ENCODE peak calls at places on chromosomes 1 and 21, in eight cellular contexts. B is Peyer's patch, C is K562, O is psoas muscle, M is lung, E is lower leg skin, Q is brain microvascular endothelial cell, R is heart left ventricle. U is an unnamed sample.

GRCh38 chr1:33025180-33025569 is 11.5 kb downstream of the AK2 start:
- DNase-seq in C (no peak), Q (no peak), M (no peak), E (no peak), O (no peak), B (no peak), R (no peak), U (no peak)

GRCh38 chr21:35197191-35197590 is 148.1 kb upstream of the RUNX1 start:
- DNase-seq in C (no peak), R (no peak), B (no peak), O (no peak), M (no peak), E (no peak), Q (no peak), U (no peak)

GRCh38 chr1:26161408-26162219 is 2.7 kb downstream of the FAM110D start:
- DNase-seq in M (peak; percentile 41), C (peak; percentile 93), R (peak; percentile 84), O (peak; percentile 69), Q (no peak), E (no peak), B (no peak), U (no peak)

GRCh38 chr1:160371691-160372208 is 4.9 kb downstream of the NHLH1 start:
- DNase-seq in R (no peak), Q (no peak), O (no peak), B (no peak), M (no peak), E (no peak), C (no peak), U (no peak)

GRCh38 chr1:88683516-88683847 is 591 bp upstream of the PKN2 start:
- DNase-seq in B (peak; percentile 71), C (no peak), R (peak; percentile 57), Q (peak; percentile 27), E (peak; percentile 87), M (peak; percentile 65), O (peak; percentile 42), U (peak; percentile 65)

GRCh38 chr1:44884746-44885145 is 41.7 kb upstream of the PTCH2 start:
- DNase-seq in B (no peak), O (no peak), E (no peak), R (peak; percentile 49), M (no peak), Q (no peak), C (no peak), U (no peak)

GRCh38 chr1:246447501-246447900 is 59.6 kb downstream of the SMYD3 start:
- DNase-seq in M (no peak), R (no peak), E (no peak), B (no peak), O (no peak), Q (no peak), C (no peak), U (no peak)

GRCh38 chr1:41493117-41493536 is 8.6 kb upstream of the EDN2 start:
- DNase-seq in O (peak; percentile 16), Q (peak; percentile 91), R (no peak), C (peak; percentile 80), M (no peak), E (no peak), B (no peak), U (no peak)

GRCh38 chr1:158147396-158148353 is 33.0 kb upstream of the CD1D start:
- DNase-seq in C (no peak), Q (no peak), R (no peak), E (no peak), O (no peak), M (no peak), B (no peak), U (no peak)

GRCh38 chr1:78715181-78715661 is 65.6 kb downstream of the IFI44 start:
- DNase-seq in R (no peak), M (no peak), C (no peak), E (no peak), B (no peak), Q (peak; percentile 66), O (no peak), U (no peak)

GRCh38 chr1:183645453-183646024 is 7.6 kb downstream of the APOBEC4 start:
- DNase-seq in R (no peak), O (no peak), B (no peak), C (no peak), M (no peak), E (no peak), Q (no peak), U (no peak)

GRCh38 chr21:34009193-34009592 is 64.2 kb upstream of the MRPS6 start:
- DNase-seq in R (no peak), E (no peak), M (no peak), Q (no peak), O (no peak), B (no peak), C (no peak), U (no peak)

DNA sequence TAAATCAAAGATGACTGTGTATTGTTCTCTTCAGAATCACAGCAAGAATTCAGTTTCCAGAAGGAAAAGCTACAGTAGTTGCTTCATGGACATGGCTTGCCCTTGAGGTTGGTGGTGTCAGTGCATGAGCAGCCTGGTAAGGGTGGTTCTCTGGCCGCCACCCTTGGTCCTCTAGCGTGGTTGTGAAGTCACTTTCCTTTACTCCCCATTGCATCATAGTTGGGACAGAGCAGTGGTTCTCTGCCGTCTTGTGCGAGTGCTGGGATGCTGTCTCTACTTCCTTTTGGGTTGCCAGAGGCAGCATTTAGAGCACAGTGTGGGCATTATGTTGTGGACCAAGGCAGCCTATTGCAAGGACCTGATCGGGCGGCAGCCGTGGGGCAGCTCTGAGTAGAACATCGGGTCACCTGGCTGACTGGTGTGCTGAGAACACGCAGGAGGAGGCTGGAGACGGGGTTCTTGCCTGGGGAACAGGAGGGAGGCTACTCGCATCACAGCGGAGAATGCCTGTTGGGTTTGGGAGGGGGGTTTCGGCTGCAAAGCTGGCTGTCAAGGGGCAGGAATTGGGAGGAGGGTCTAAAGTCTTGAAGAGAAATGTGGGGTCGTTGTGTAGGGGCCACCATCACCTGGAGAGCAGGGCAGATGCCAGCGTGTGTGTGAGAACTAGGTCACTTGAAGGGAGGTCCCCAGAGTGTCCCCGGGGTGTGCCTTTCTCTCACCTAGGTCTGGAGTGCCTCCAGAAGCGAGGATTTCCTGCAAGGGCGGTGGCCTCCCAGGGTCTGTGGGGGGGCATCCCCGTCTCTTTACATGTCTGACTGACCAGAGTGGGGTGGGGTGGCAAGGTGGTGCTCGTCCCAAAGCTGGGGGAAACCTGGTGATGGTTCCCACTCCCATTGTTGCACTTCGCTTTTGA is 6.3 kb downstream of the ARF1 start:
- DNase-seq in O (peak; percentile 31), E (no peak), Q (no peak), C (no peak), R (no peak), M (no peak), B (peak; percentile 45), U (no peak)
- H3K4me3 ChIP-seq in O (peak overlapping the region; percentile 28), E (no peak overlapping the region), Q (no peak overlapping the region), C (no peak overlapping the region), R (no peak overlapping the region), M (no peak overlapping the region), B (no peak overlapping the region), U (no peak overlapping the region)

DNA sequence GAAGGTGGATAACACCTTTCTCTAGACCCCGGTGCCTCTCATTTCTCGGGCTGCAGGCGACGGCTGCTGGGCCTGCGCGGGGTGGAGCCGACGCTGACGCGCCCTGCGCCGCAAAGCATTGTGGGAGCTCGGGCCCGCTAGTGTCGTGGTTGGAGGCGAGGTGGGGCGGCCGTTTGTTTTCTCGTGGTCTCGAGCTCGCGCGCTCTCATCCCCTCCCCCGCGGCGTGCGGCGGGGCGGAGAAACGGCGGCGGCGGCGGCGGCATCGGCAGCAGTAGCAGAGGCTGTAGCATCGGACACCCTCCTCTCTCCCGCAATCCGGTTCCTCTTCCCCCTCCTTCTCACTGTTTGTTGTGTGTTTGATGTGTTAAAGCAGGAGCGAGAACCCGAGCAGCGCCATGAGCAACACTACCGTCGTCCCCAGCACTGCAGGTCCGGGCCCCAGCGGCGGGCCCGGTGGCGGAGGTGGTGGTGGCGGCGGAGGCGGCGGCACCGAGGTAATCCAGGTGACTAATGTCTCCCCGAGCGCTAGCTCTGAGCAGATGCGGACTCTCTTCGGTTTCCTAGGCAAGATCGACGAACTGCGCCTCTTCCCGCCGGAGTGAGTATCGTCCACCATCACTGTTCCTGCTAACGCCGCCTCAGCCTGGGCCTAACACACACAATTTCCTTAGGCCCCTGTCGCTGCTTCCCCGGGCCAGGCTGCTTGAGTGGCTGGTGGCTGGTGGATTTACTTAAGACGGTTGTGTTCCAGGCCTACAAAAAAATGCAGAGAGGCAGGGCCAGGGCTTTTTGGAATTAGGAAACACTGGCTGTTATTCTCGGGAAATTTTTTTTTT is at the start of gene SRSF11:
- DNase-seq in C (peak; percentile 88), B (peak; percentile 98), O (peak; percentile 98), R (peak; percentile 97), M (peak; percentile 96), Q (peak; percentile 94), E (peak; percentile 99), U (peak; percentile 97)
- TF ChIP-seq CTCF in C (peak; percentile 10), B (no peak), O (peak; percentile 10), R (peak; percentile 14), M (no peak), Q (no peak), E (no peak), U (no peak)

GRCh38 chr1:110344152-110344551 is 5.0 kb downstream of the RBM15 start:
- DNase-seq in C (no peak), E (no peak), B (no peak), Q (no peak), R (no peak), M (no peak), O (no peak), U (no peak)
- H3K4me3 ChIP-seq in C (peak overlapping the region; percentile 82), E (no peak overlapping the region), B (no peak overlapping the region), Q (no peak overlapping the region), R (no peak overlapping the region), M (no peak overlapping the region), O (peak overlapping the region; percentile 93), U (peak overlapping the region; percentile 51)

GRCh38 chr1:224183591-224184312 is 712 bp downstream of the DEGS1 start:
- DNase-seq in B (peak; percentile 76), C (peak; percentile 87), R (peak; percentile 69), O (peak; percentile 65), Q (peak; percentile 43), E (peak; percentile 90), M (peak; percentile 59), U (peak; percentile 80)

GRCh38 chr1:224182057-224182865 is 779 bp upstream of the DEGS1 start:
- DNase-seq in R (no peak), E (peak; percentile 80), M (no peak), Q (no peak), O (no peak), C (no peak), B (peak; percentile 71), U (peak; percentile 90)

GRCh38 chr1:224181453-224181810 is 1.6 kb upstream of the DEGS1 start:
- DNase-seq in B (no peak), R (no peak), E (peak; percentile 20), M (no peak), Q (no peak), O (no peak), C (no peak), U (no peak)

GRCh38 chr1:224180783-224181452 is 2.1 kb upstream of the DEGS1 start:
- DNase-seq in B (no peak), R (no peak), C (no peak), Q (no peak), O (no peak), M (no peak), E (peak; percentile 81), U (no peak)

DNA sequence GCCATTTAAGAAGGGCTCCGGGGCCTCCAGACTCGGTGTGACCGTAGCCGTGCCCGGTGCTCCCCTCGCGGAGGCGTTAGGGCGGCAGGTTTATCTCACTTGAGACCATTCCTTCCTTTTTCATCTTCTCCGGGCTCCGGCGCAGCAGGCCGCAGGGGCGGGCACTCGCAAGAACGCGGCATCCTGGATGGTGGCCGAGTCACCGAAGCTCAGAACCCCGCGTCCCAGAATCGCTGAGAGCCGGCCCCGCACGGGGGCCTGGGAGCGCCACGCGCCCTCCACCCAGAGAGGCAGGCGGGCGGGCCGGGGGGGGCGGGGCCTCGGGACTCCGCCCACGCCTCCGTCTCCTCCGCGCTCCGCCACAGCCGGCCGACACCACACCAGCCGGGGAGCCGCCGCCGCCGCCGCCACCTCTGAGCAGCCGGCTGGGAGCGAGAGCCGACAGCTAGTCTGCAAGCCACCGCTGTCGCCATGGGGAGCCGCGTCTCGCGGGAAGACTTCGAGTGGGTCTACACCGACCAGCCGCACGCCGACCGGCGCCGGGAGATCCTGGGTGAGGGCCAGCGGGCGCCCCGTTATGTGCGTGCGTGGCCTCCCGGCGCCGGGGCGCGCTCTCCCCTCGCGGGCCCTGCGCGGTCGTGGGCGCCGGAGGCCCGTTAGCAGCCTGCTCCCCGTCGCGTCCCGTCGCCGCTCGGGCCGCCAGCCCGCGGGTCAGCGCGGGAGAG is at the start of gene DEGS1:
- DNase-seq in M (peak; percentile 78), B (peak; percentile 93), E (peak; percentile 96), C (peak; percentile 99), R (peak; percentile 83), Q (peak; percentile 62), O (peak; percentile 81), U (peak; percentile 91)
- TF ChIP-seq CTCF in M (no peak), B (no peak), E (no peak), C (peak; percentile 5), R (no peak), Q (no peak), O (no peak), U (no peak)